ENCODE peak calls at places on chromosome 21, in four cellular contexts. T is trophoblast cell, N is neuronal stem cell, G is mesendoderm. U is an unnamed sample.

GRCh38 chr21:16084776-16085364 is 355.1 kb downstream of the USP25 start:
- DNase-seq in T (no peak), G (no peak), N (no peak), U (peak)

GRCh38 chr21:37041706-37042271 is 31.1 kb downstream of the PIGP start:
- DNase-seq in T (no peak), G (peak), N (no peak), U (no peak)

GRCh38 chr21:20802631-20803260 is 195.5 kb upstream of the NCAM2 start:
- DNase-seq in N (no peak), T (no peak), G (no peak), U (no peak)

GRCh38 chr21:16020878-16021277 is 291.1 kb downstream of the USP25 start:
- DNase-seq in G (no peak), N (no peak), T (no peak), U (no peak)

GRCh38 chr21:38788275-38788911 is 17.3 kb upstream of the ETS2 start:
- DNase-seq in G (no peak), N (no peak), T (no peak), U (no peak)

GRCh38 chr21:29656504-29657227 is 283.1 kb downstream of the GRIK1 start:
- DNase-seq in N (no peak), T (no peak), G (peak), U (peak)

GRCh38 chr21:38386967-38387366 is 111.3 kb downstream of the ERG start:
- DNase-seq in T (no peak), G (no peak), N (no peak), U (no peak)

GRCh38 chr21:38027901-38028300 is 111.6 kb upstream of the KCNJ6 start:
- DNase-seq in T (no peak), N (no peak), G (no peak), U (no peak)

GRCh38 chr21:38165466-38166213 is 91.2 kb upstream of the KCNJ15 start:
- DNase-seq in G (no peak), T (no peak), N (no peak), U (peak)

GRCh38 chr21:25733859-25734653 is 648 bp downstream of the ATP5PF start:
- DNase-seq in G (peak), N (no peak), T (no peak), U (peak)

GRCh38 chr21:45981641-45982255 is at the start of gene COL6A1:
- DNase-seq in N (peak), T (peak), G (peak), U (peak)
- H3K23ac ChIP-seq in N (peak), T (no peak), G (peak), U (peak)

GRCh38 chr21:35400233-35400939 is 351.3 kb upstream of the RUNX1 start:
- DNase-seq in N (peak), G (peak), T (peak), U (peak)

GRCh38 chr21:35398366-35398982 is 349.4 kb upstream of the RUNX1 start:
- DNase-seq in G (no peak), T (no peak), N (no peak), U (peak)

GRCh38 chr21:35399002-35399401 is 349.9 kb upstream of the RUNX1 start:
- DNase-seq in T (no peak), N (no peak), G (no peak), U (no peak)

GRCh38 chr21:35401476-35401875 is 352.4 kb upstream of the RUNX1 start:
- DNase-seq in N (no peak), T (no peak), G (peak), U (peak)

GRCh38 chr21:35399706-35400105 is 350.6 kb upstream of the RUNX1 start:
- DNase-seq in G (no peak), T (no peak), N (no peak), U (no peak)
- H3K4me3 ChIP-seq in G (no peak), T (no peak), N (no peak), U (no peak)

GRCh38 chr21:45976666-45977335 is 4.8 kb upstream of the COL6A1 start:
- DNase-seq in N (no peak), T (no peak), G (peak), U (no peak)
- H3K4me2 ChIP-seq in N (no peak), T (no peak), G (peak), U (no peak)

GRCh38 chr21:46049890-46050650 is 47.8 kb upstream of the COL6A2 start:
- DNase-seq in N (no peak), G (no peak), T (no peak), U (no peak)
- H3K23ac ChIP-seq in N (peak), G (no peak), T (no peak), U (peak)

GRCh38 chr21:33240404-33240803 is 10.7 kb downstream of the IFNAR2 start:
- DNase-seq in G (no peak), T (no peak), N (no peak), U (no peak)

GRCh38 chr21:33236799-33237198 is 7.1 kb downstream of the IFNAR2 start:
- DNase-seq in T (no peak), G (no peak), N (no peak), U (no peak)

GRCh38 chr21:33237446-33237845 is 7.7 kb downstream of the IFNAR2 start:
- DNase-seq in G (no peak), N (no peak), T (no peak), U (no peak)

GRCh38 chr21:33238146-33238545 is 8.4 kb downstream of the IFNAR2 start:
- DNase-seq in T (no peak), N (no peak), G (no peak), U (no peak)

GRCh38 chr21:33238565-33239255 is 9.0 kb downstream of the IFNAR2 start:
- DNase-seq in N (no peak), T (no peak), G (no peak), U (no peak)
- H3K4me3 ChIP-seq in N (no peak), T (no peak), G (no peak), U (no peak)

GRCh38 chr21:34037446-34037845 is 35.9 kb upstream of the MRPS6 start:
- DNase-seq in G (no peak), T (no peak), N (no peak), U (peak)
- H3K4me2 ChIP-seq in G (no peak), T (no peak), N (no peak), U (no peak)

GRCh38 chr21:27110956-27111355 is 144.1 kb upstream of the ADAMTS5 start:
- DNase-seq in G (no peak), T (no peak), N (no peak), U (no peak)
- H3K23ac ChIP-seq in G (no peak), T (no peak), N (no peak), U (no peak)

GRCh38 chr21:42527127-42527488 is 13.5 kb downstream of the SLC37A1 start:
- DNase-seq in N (no peak), T (no peak), G (no peak), U (no peak)
- H3K4me3 ChIP-seq in N (no peak), T (no peak), G (no peak), U (no peak)

DNA sequence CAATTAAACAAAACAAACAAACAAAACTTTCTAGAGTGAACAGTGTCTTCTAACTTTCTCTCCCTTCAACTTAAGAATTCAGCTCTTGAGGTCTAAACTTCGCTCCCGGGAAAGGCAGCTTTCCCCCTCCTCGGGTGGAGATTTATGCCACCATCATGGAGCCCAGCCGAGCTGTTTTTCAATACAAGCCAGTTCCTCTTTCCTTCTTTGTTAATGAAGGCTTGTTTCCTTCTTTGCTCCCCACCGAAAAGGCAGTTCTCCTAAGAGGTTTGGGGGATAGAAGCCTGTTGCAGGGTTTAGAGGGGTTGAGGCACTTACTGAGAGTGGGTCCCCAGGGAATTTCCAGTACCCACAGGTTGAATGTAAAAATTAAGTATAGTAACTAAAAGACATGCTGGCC is 26.5 kb downstream of the OLIG1 start:
- DNase-seq in T (no peak), G (no peak), N (no peak), U (no peak)
- H3K4me2 ChIP-seq in T (no peak), G (no peak), N (no peak), U (no peak)

GRCh38 chr21:42662430-42663199 is 9.2 kb downstream of the PDE9A start:
- DNase-seq in N (no peak), T (no peak), G (no peak), U (no peak)
- H3K23ac ChIP-seq in N (peak), T (peak), G (peak), U (no peak)